ENCODE peak calls at places on chromosomes 6 and 20, in seven cellular contexts. L is lower lobe of right lung, H is HCT116, X is pancreas, Q is upper lobe of left lung, F is Panc1, N is heart left ventricle. T is an unnamed sample.

GRCh38 chr6:13390658-13391057 is 62.3 kb upstream of the TBC1D7 start:
- ATAC-seq in H (no peak), L (no peak), X (no peak), F (no peak), N (no peak), Q (no peak), T (no peak)

GRCh38 chr20:49568491-49569151 is 684 bp upstream of the PTGIS start:
- ATAC-seq in X (no peak), Q (no peak), L (peak), H (no peak), F (no peak), N (no peak), T (peak)

GRCh38 chr6:42451146-42451594 is 556 bp downstream of the TRERF1 start:
- ATAC-seq in Q (no peak), X (no peak), L (no peak), F (peak), H (peak), N (no peak), T (no peak)

GRCh38 chr6:52019851-52020250 is 67.6 kb downstream of the PKHD1 start:
- ATAC-seq in N (no peak), X (no peak), H (no peak), F (no peak), Q (no peak), L (no peak), T (no peak)

GRCh38 chr6:18359237-18359885 is 27.8 kb upstream of the RNF144B start:
- ATAC-seq in L (peak), F (no peak), X (no peak), N (no peak), H (no peak), Q (no peak), T (no peak)

GRCh38 chr20:32429745-32430360 is 71.7 kb downstream of the ASXL1 start:
- ATAC-seq in Q (no peak), F (no peak), X (no peak), L (no peak), N (no peak), H (no peak), T (no peak)

GRCh38 chr6:35490821-35491557 is 5.9 kb downstream of the TEAD3 start:
- ATAC-seq in Q (no peak), L (no peak), F (peak), H (no peak), X (no peak), N (no peak), T (no peak)

GRCh38 chr6:29722773-29723665 is at the start of gene HLA-F:
- ATAC-seq in F (peak), H (peak), Q (peak), N (peak), L (peak), X (peak), T (peak)

GRCh38 chr20:57762531-57763234 is 52.9 kb upstream of the PMEPA1 start:
- ATAC-seq in X (no peak), F (no peak), N (no peak), H (no peak), Q (no peak), L (no peak), T (no peak)

GRCh38 chr6:145112711-145113148 is 622.6 kb downstream of the EPM2A start:
- ATAC-seq in Q (no peak), X (no peak), F (no peak), H (no peak), L (no peak), N (no peak), T (no peak)

GRCh38 chr6:42100029-42100901 is 42.2 kb downstream of the C6orf132 start:
- ATAC-seq in Q (no peak), X (peak), H (peak), L (no peak), N (no peak), F (no peak), T (peak)

GRCh38 chr6:33872761-33873160 is 69.0 kb upstream of the MLN start:
- ATAC-seq in Q (no peak), F (no peak), L (no peak), H (no peak), X (no peak), N (no peak), T (no peak)

GRCh38 chr6:118908441-118908840 is 14.5 kb downstream of the ASF1A start:
- ATAC-seq in X (no peak), F (no peak), L (no peak), N (no peak), Q (no peak), H (no peak), T (no peak)

GRCh38 chr20:2470432-2471193 is at the start of gene SNRPB:
- ATAC-seq in L (peak), H (peak), N (peak), X (peak), Q (peak), F (peak), T (peak)

GRCh38 chr6:7502743-7503142 is 38.7 kb upstream of the DSP start:
- ATAC-seq in Q (no peak), H (no peak), N (peak), F (no peak), L (no peak), X (no peak), T (no peak)

GRCh38 chr6:37033819-37034790 is 28.6 kb downstream of the FGD2 start:
- ATAC-seq in X (no peak), N (no peak), Q (no peak), L (no peak), H (no peak), F (no peak), T (no peak)

GRCh38 chr20:33162753-33163152 is 5.2 kb upstream of the BPIFA2 start:
- ATAC-seq in F (no peak), Q (no peak), L (no peak), N (no peak), H (no peak), X (no peak), T (no peak)

GRCh38 chr20:43916073-43916874 is 1.6 kb downstream of the TOX2 start:
- ATAC-seq in X (no peak), N (no peak), L (peak), H (no peak), F (peak), Q (peak), T (no peak)

GRCh38 chr6:135830971-135831370 is 20.5 kb upstream of the PDE7B start:
- ATAC-seq in F (no peak), Q (no peak), X (no peak), L (no peak), N (no peak), H (no peak), T (no peak)

GRCh38 chr6:151681426-151682059 is 125.9 kb upstream of the ESR1 start:
- ATAC-seq in N (peak), L (no peak), Q (no peak), X (peak), H (no peak), F (no peak), T (no peak)
- H3K4me3 ChIP-seq in N (no peak), L (peak), Q (peak), X (no peak), H (no peak), F (no peak), T (no peak)

GRCh38 chr20:24160563-24161355 is 172.2 kb upstream of the GGTLC1 start:
- ATAC-seq in F (no peak), X (peak), Q (peak), L (peak), N (no peak), H (no peak), T (no peak)
- TF ChIP-seq CTCF in F (peak), X (peak), Q (no peak), L (peak), N (peak), H (peak), T (peak)

GRCh38 chr6:110877569-110877968 is 3.0 kb downstream of the AMD1 start:
- ATAC-seq in Q (no peak), F (no peak), H (no peak), L (no peak), X (no peak), N (no peak), T (no peak)
- H3K4me3 ChIP-seq in Q (peak), F (peak), H (no peak), L (peak), X (no peak), N (no peak), T (no peak)

GRCh38 chr6:82251942-82252341 is 4.4 kb upstream of the IBTK start:
- ATAC-seq in N (no peak), Q (no peak), F (no peak), L (no peak), H (no peak), X (no peak), T (no peak)
- TF ChIP-seq CTCF in N (peak), Q (no peak), F (peak), L (peak), H (peak), X (no peak), T (peak)

DNA sequence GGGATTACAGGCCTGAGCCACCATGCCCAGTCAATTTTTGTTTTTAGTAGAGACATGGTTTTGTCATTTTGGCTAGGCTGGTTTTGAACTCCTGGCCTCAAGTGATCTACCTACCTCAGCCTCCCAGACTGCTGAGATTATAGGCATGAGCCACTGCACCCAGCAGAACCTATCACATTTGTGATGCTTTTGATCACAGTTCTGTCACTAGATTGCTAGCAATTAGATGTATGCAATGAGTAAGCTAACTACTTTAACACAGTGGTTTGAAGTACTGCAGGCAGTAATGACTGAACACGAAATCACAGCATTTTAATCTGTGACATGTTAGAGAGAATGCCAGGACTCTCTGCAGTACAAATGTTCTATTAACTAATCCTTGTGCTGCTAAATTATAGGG is 19.6 kb upstream of the SAMHD1 start:
- ATAC-seq in F (no peak), X (no peak), Q (no peak), N (no peak), H (no peak), L (no peak), T (no peak)
- H3K4me3 ChIP-seq in F (no peak), X (no peak), Q (no peak), N (no peak), H (no peak), L (no peak), T (no peak)

GRCh38 chr6:26408828-26409730 is 7.0 kb downstream of the BTN3A1 start:
- ATAC-seq in L (no peak), N (no peak), Q (no peak), X (no peak), H (no peak), F (no peak), T (no peak)

GRCh38 chr6:26412225-26412624 is 10.2 kb downstream of the BTN3A1 start:
- ATAC-seq in Q (no peak), H (no peak), F (no peak), N (no peak), L (no peak), X (no peak), T (no peak)

GRCh38 chr6:26414281-26414680 is 12.2 kb downstream of the BTN3A1 start:
- ATAC-seq in F (no peak), H (no peak), L (no peak), Q (no peak), N (no peak), X (no peak), T (no peak)

GRCh38 chr6:26412954-26413353 is 10.9 kb downstream of the BTN3A1 start:
- ATAC-seq in H (no peak), L (no peak), Q (no peak), F (no peak), X (no peak), N (no peak), T (no peak)

GRCh38 chr6:26411751-26412150 is 9.7 kb downstream of the BTN3A1 start:
- ATAC-seq in N (no peak), X (no peak), F (no peak), L (no peak), Q (no peak), H (no peak), T (no peak)
- TF ChIP-seq CTCF in N (no peak), X (no peak), F (peak), L (no peak), Q (no peak), H (no peak), T (no peak)

DNA sequence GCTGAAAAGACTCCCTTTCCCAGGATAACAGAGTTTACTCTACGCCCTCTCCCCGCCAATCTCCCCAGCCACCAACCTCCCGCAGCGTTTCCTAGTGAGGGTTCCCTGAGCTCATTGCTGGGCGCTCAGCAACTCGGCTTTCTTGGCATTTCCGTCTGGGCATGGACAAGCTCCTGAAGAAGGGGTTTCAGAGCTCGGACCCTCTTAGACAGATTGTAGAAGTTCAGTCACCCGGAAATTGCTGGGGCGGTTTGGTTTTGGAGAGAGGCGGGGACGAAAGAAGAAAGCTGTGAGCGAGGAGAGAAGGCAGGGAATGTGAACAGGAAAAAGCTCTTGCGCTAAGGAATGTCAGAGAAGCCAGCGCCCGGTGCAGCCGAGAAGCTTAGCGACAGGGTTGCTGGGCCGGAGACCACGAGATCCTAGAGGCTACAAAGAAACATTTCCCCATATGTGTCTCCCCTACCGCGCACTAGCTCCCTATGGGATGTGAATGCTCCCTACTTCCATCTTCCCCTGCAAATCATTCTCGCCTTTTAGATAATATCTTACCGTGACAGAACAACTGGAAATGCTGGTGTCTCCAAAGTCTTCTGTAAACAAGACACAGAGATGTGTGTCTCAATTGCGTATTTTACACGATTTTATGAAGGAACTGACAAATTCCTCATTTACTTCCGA is 15.8 kb downstream of the POM121L2 start:
- ATAC-seq in H (peak), Q (no peak), F (peak), L (no peak), N (no peak), X (no peak), T (no peak)
- H3K4me3 ChIP-seq in H (peak), Q (no peak), F (peak), L (no peak), N (no peak), X (no peak), T (no peak)

DNA sequence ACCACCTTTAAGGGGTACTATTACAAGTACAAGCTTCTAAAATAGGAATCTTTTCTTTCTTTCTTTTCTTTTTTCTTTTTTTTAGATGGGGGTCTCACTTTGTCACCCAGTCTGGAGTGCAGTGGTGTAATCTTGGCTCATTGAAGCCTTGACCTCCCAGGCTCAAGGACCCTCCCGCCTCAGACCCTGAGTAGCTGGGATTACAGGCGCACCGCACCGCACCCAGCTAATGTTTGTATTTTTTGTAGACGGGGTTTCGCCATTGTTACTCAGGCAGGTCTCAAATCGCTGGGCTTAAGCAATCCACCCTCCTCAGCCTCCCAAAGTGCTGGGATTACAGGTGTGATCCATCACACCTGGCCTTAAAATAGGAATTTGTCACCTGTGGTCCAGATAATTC is 19.8 kb upstream of the SYNJ2 start:
- ATAC-seq in L (no peak), H (no peak), Q (no peak), F (no peak), N (no peak), X (no peak), T (no peak)
- TF ChIP-seq CTCF in L (no peak), H (no peak), Q (no peak), F (no peak), N (no peak), X (no peak), T (no peak)

GRCh38 chr6:142744836-142745235 is 200.1 kb downstream of the HIVEP2 start:
- ATAC-seq in L (no peak), N (no peak), H (no peak), F (no peak), X (no peak), Q (no peak), T (no peak)
- H3K4me3 ChIP-seq in L (no peak), N (no peak), H (no peak), F (no peak), X (no peak), Q (no peak), T (no peak)

GRCh38 chr6:151239603-151240035 is at the start of gene AKAP12:
- ATAC-seq in F (peak), H (peak), N (peak), X (peak), L (peak), Q (peak), T (peak)

GRCh38 chr6:151242420-151242841 is 2.7 kb downstream of the AKAP12 start:
- ATAC-seq in F (no peak), X (no peak), H (peak), N (no peak), L (no peak), Q (no peak), T (no peak)

GRCh38 chr6:151241853-151242252 is 2.1 kb downstream of the AKAP12 start:
- ATAC-seq in N (no peak), L (no peak), H (no peak), Q (no peak), F (no peak), X (no peak), T (no peak)

GRCh38 chr6:151240036-151240685 is 394 bp downstream of the AKAP12 start:
- ATAC-seq in F (peak), L (peak), H (peak), N (peak), Q (peak), X (peak), T (peak)

GRCh38 chr6:151240861-151241642 is 1.3 kb downstream of the AKAP12 start:
- ATAC-seq in H (peak), F (peak), Q (peak), X (peak), L (peak), N (peak), T (peak)
- TF ChIP-seq CTCF in H (no peak), F (no peak), Q (no peak), X (no peak), L (no peak), N (no peak), T (peak)